ENCODE peak calls at places on chromosomes 2 and 18, in four cellular contexts. Z is stomach, M is tibial nerve, R is uterus. I is an unnamed sample. For H3K36me3, the result is how much of the 10 kb centered on the place peaks cover.

GRCh38 chr2:112584134-112584890 is at the start of gene CHCHD5:
- DNase-seq in Z (peak), M (peak), R (peak), I (peak)

GRCh38 chr2:216688731-216689360 is 6.5 kb downstream of the IGFBP5 start:
- DNase-seq in Z (peak), M (no peak), R (peak), I (peak)

GRCh38 chr2:74174909-74175308 is 3.8 kb downstream of the MOB1A start:
- DNase-seq in Z (no peak), M (no peak), R (no peak), I (no peak)

GRCh38 chr2:58473165-58473564 is 232.0 kb upstream of the FANCL start:
- DNase-seq in Z (no peak), M (no peak), R (no peak), I (no peak)

GRCh38 chr2:71460056-71460455 is 6.7 kb downstream of the DYSF start:
- DNase-seq in Z (no peak), M (no peak), R (no peak), I (no peak)

GRCh38 chr2:234528410-234529150 is 31.7 kb upstream of the ARL4C start:
- DNase-seq in Z (no peak), M (no peak), R (no peak), I (no peak)

GRCh38 chr2:156845806-156846558 is 409.8 kb downstream of the GPD2 start:
- DNase-seq in Z (no peak), M (no peak), R (no peak), I (no peak)

GRCh38 chr18:3454365-3455089 is 4.6 kb downstream of the TGIF1 start:
- DNase-seq in Z (no peak), M (peak), R (no peak), I (no peak)

GRCh38 chr18:59416818-59417217 is 57.8 kb upstream of the LMAN1 start:
- DNase-seq in Z (no peak), M (no peak), R (no peak), I (no peak)

GRCh38 chr2:212926948-212927347 is 224.5 kb downstream of the IKZF2 start:
- DNase-seq in Z (no peak), M (peak), R (peak), I (no peak)

GRCh38 chr2:218886461-218886947 is 5.9 kb downstream of the WNT10A start:
- DNase-seq in Z (no peak), M (no peak), R (no peak), I (no peak)

GRCh38 chr2:19711470-19712372 is 190.1 kb downstream of the TTC32 start:
- DNase-seq in Z (no peak), M (no peak), R (peak), I (no peak)

GRCh38 chr2:213199871-213200270 is 48.5 kb upstream of the IKZF2 start:
- DNase-seq in Z (no peak), M (no peak), R (no peak), I (no peak)

GRCh38 chr2:62381672-62382071 is 124.3 kb downstream of the TMEM17 start:
- DNase-seq in Z (no peak), M (no peak), R (no peak), I (no peak)

GRCh38 chr2:197708331-197708730 is 3.2 kb downstream of the MARS2 start:
- DNase-seq in Z (no peak), M (no peak), R (no peak), I (no peak)

GRCh38 chr18:6807504-6808257 is 78.2 kb downstream of the ARHGAP28 start:
- DNase-seq in Z (no peak), M (no peak), R (no peak), I (no peak)
- H3K4me3 ChIP-seq in Z (no peak), M (no peak), R (no peak), I (no peak)

GRCh38 chr2:102190425-102191107 is 3.7 kb downstream of the IL1RL2 start:
- DNase-seq in Z (no peak), M (no peak), R (no peak), I (no peak)
- H3K27ac ChIP-seq in Z (no peak), M (no peak), R (no peak), I (no peak)

DNA sequence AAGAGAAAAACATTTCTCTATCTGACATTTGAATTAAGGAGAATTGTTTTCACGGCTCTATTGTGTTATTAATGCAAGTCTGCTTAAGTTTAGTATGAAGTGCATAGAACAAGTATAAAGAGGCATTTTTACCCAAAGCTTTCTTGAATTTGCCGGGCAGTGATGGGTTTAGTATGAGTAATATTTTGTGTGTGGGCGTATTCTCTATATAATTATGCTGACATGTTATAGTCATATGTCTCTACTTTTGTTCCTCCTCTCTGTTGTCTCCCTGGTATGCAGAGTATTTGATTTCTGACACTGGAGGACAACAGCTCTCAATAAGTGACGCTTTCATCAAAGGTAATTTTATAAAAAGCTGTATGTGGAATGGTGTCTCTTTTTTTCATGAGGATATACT is 45.9 kb downstream of the PIKFYVE start:
- DNase-seq in Z (no peak), M (no peak), R (no peak), I (no peak)
- H3K36me3 ChIP-seq in Z (under half), M (under half), R (under half), I (under half)

DNA sequence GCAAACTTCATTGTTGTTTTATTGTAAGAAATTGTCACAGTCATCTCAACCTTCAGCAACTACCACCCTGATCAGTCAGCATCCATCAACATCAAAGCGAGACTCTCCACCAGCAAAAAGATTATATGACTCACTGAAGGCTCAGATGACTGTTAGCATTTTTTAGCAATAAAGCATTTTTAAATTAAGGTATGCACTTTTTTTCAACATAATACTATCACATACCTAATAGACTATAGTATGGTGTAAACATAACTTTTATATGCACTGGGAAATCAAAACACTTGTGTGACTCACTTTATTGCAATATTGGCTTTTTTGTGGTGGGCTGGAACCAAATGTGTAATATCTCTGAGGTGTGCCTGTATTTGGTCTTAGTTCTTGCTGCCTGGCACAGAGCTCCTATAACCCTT is 15.6 kb downstream of the SCN1A start:
- DNase-seq in Z (no peak), M (no peak), R (no peak), I (no peak)
- H3K4me3 ChIP-seq in Z (no peak), M (no peak), R (no peak), I (no peak)

GRCh38 chr2:34252111-34252510 is 653.0 kb upstream of the FAM98A start:
- DNase-seq in Z (no peak), M (no peak), R (no peak), I (no peak)
- H3K27ac ChIP-seq in Z (no peak), M (no peak), R (no peak), I (no peak)

GRCh38 chr2:106054880-106055655 is 139.0 kb downstream of the UXS1 start:
- DNase-seq in Z (no peak), M (no peak), R (no peak), I (no peak)

GRCh38 chr2:106053581-106053980 is 140.5 kb downstream of the UXS1 start:
- DNase-seq in Z (no peak), M (no peak), R (no peak), I (no peak)

GRCh38 chr2:106057206-106057605 is 136.9 kb downstream of the UXS1 start:
- DNase-seq in Z (no peak), M (no peak), R (no peak), I (no peak)

GRCh38 chr2:106053116-106053515 is 141.0 kb downstream of the UXS1 start:
- DNase-seq in Z (no peak), M (no peak), R (no peak), I (no peak)

GRCh38 chr2:106054336-106054735 is 139.8 kb downstream of the UXS1 start:
- DNase-seq in Z (no peak), M (no peak), R (no peak), I (no peak)
- H3K36me3 ChIP-seq in Z (under half), M (under half), R (under half), I (under half)

I was measured in lung.